ENCODE peak calls at places on chromosomes 7 and 10, in seven cellular contexts. O, E, P, Q, R, Y and H are unnamed samples.

GRCh38 chr10:49163741-49164140 is 24.4 kb downstream of the TMEM273 start:
- DNase-seq in Q (no peak), E (no peak), P (peak; percentile 96), O (no peak), Y (peak; percentile 52), R (no peak), H (peak; percentile 75)

GRCh38 chr7:90768301-90768700 is 172.2 kb downstream of the CDK14 start:
- DNase-seq in P (no peak), Q (no peak), O (no peak), R (no peak), Y (no peak), E (no peak), H (no peak)

GRCh38 chr10:29720149-29720548 is 85.4 kb upstream of the SVIL start:
- DNase-seq in R (no peak), Q (no peak), P (no peak), O (no peak), Y (no peak), E (no peak), H (no peak)

GRCh38 chr10:92691591-92692084 is 1.9 kb downstream of the HHEX start:
- DNase-seq in R (no peak), O (peak; percentile 64), P (no peak), Y (peak; percentile 56), E (peak; percentile 60), Q (no peak), H (peak; percentile 8)

GRCh38 chr7:522071-522937 is 2.7 kb upstream of the PDGFA start:
- DNase-seq in Q (no peak), E (no peak), O (peak; percentile 51), P (peak; percentile 32), R (no peak), Y (peak; percentile 73), H (no peak)

GRCh38 chr7:68792351-68792750 is 805.9 kb upstream of the AUTS2 start:
- DNase-seq in E (no peak), O (no peak), P (no peak), R (no peak), Q (no peak), Y (no peak), H (no peak)

GRCh38 chr7:18505870-18506460 is 10.4 kb downstream of the HDAC9 start:
- DNase-seq in E (no peak), O (no peak), P (peak; percentile 76), Y (peak; percentile 89), Q (no peak), R (no peak), H (no peak)

GRCh38 chr7:18352339-18353255 is 143.0 kb upstream of the HDAC9 start:
- DNase-seq in O (peak; percentile 61), P (peak; percentile 81), Q (peak; percentile 24), E (peak; percentile 43), Y (peak; percentile 65), R (peak; percentile 54), H (peak; percentile 67)

GRCh38 chr7:66617295-66617694 is 11.4 kb upstream of the KCTD7 start:
- DNase-seq in P (peak; percentile 17), O (no peak), Q (no peak), R (no peak), E (no peak), Y (peak; percentile 84), H (peak; percentile 62)

GRCh38 chr7:129948338-129948737 is 4.4 kb downstream of the UBE2H start:
- DNase-seq in R (no peak), O (peak; percentile 53), Q (no peak), Y (no peak), E (no peak), P (no peak), H (peak; percentile 97)
- H3K9ac ChIP-seq in R (no peak overlapping the region), O (no peak overlapping the region), Q (no peak overlapping the region), Y (peak overlapping the region; percentile 99), E (no peak overlapping the region), P (no peak overlapping the region), H (no peak overlapping the region)

DNA sequence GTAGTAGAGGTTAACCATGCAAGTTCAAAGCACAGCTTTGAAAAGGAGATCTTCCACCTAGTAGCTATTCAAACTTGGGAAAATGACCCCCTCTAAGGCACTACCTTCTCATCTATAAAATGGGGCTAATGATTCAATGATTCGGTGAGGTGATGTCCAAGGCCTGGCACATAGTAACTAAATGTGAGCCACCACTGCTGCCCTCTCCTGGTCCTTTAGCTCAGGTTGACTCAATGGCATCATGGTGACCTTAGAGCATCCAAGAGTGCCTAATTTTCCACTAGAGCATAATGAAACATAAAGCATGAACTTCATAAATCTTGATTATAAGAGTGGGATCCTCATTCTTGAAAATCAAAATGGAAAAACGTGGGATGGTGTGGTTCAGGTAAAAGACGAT is 16.3 kb upstream of the PLCE1 start:
- DNase-seq in R (no peak), Q (no peak), O (peak; percentile 7), P (no peak), Y (no peak), E (no peak), H (no peak)
- H3K23ac ChIP-seq in R (no peak overlapping the region), Q (no peak overlapping the region), O (no peak overlapping the region), P (no peak overlapping the region), Y (no peak overlapping the region), E (no peak overlapping the region), H (no peak overlapping the region)

DNA sequence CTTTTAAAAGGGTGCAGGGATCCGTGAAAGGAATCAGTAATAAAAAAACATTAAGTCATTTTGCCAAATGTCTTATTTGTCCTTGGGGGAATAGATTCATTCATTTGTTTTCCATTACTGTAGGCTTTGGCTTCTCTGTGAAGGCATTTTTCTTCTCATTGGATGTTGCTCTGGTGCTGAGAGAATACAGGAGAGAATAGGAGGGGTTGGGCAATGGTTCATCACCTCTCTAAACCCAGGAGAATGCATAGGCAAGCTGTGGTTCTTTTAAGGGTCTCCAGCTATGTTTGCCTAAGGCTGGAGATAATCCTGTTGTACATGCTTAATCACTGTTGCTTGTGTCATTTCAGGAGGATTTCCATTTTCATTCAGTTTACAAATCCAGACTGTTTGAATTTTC is 103.4 kb downstream of the SRI start:
- DNase-seq in R (no peak), P (no peak), Y (no peak), E (no peak), Q (peak; percentile 4), O (no peak), H (no peak)
- H3K9ac ChIP-seq in R (no peak overlapping the region), P (no peak overlapping the region), Y (no peak overlapping the region), E (no peak overlapping the region), Q (no peak overlapping the region), O (no peak overlapping the region), H (no peak overlapping the region)

GRCh38 chr7:27835408-27835807 is 95.4 kb downstream of the TAX1BP1 start:
- DNase-seq in P (peak; percentile 26), R (no peak), O (no peak), Y (peak; percentile 75), Q (no peak), E (no peak), H (no peak)
- H3K23ac ChIP-seq in P (no peak overlapping the region), R (no peak overlapping the region), O (no peak overlapping the region), Y (no peak overlapping the region), Q (no peak overlapping the region), E (no peak overlapping the region), H (no peak overlapping the region)